ENCODE peak calls at places on chromosomes 16 and 17, in seven cellular contexts. L, S, G, H, Y, P and C are unnamed samples.

GRCh38 chr17:6913608-6914443 is 82.0 kb upstream of the ALOX12 start:
- DNase-seq in L (peak), P (no peak), S (peak), Y (peak), H (peak), G (no peak), C (no peak)

GRCh38 chr17:49931416-49931815 is 37.6 kb upstream of the DLX4 start:
- DNase-seq in P (no peak), G (no peak), Y (no peak), L (no peak), H (no peak), S (no peak), C (no peak)

GRCh38 chr16:31141489-31142108 is 6.1 kb upstream of the PRSS8 start:
- DNase-seq in L (peak), G (peak), S (no peak), H (no peak), Y (no peak), P (peak), C (no peak)

GRCh38 chr17:60554377-60554788 is 28.3 kb upstream of the APPBP2 start:
- DNase-seq in L (peak), P (no peak), S (peak), H (peak), Y (peak), G (peak), C (no peak)

GRCh38 chr17:76646712-76647111 is 3.2 kb upstream of the ST6GALNAC1 start:
- DNase-seq in S (no peak), P (no peak), L (no peak), H (no peak), Y (no peak), G (no peak), C (no peak)

GRCh38 chr17:35540589-35541404 is 3.3 kb upstream of the SLFN12L start:
- DNase-seq in P (no peak), H (no peak), L (peak), S (peak), Y (peak), G (no peak), C (no peak)

GRCh38 chr17:2883544-2884203 is 87.4 kb downstream of the RAP1GAP2 start:
- DNase-seq in S (peak), G (peak), H (peak), Y (peak), P (no peak), L (peak), C (no peak)

GRCh38 chr16:23290189-23291062 is 11.7 kb upstream of the SCNN1B start:
- DNase-seq in H (no peak), L (peak), P (no peak), G (peak), S (no peak), Y (no peak), C (no peak)

GRCh38 chr16:80791411-80791810 is 13.0 kb downstream of the CDYL2 start:
- DNase-seq in S (no peak), L (no peak), P (no peak), G (no peak), H (no peak), Y (peak), C (no peak)

GRCh38 chr17:49715221-49715620 is 7.5 kb upstream of the SLC35B1 start:
- DNase-seq in S (no peak), P (no peak), L (no peak), H (no peak), G (no peak), Y (no peak), C (no peak)

GRCh38 chr17:17824780-17825614 is 11.8 kb downstream of the SREBF1 start:
- DNase-seq in S (no peak), G (no peak), H (no peak), Y (no peak), L (no peak), P (peak), C (no peak)

GRCh38 chr17:13765701-13766100 is 164.0 kb upstream of the HS3ST3A1 start:
- DNase-seq in H (no peak), S (no peak), G (no peak), L (peak), Y (no peak), P (no peak), C (no peak)

GRCh38 chr17:31562447-31562846 is 171.0 kb downstream of the RAB11FIP4 start:
- DNase-seq in Y (no peak), S (no peak), L (no peak), G (no peak), P (no peak), H (no peak), C (no peak)

GRCh38 chr16:4494746-4495490 is 18.7 kb downstream of the HMOX2 start:
- DNase-seq in Y (peak), H (peak), L (peak), G (peak), P (no peak), S (peak), C (no peak)

GRCh38 chr17:74737299-74738050 is 419 bp downstream of the RAB37 start:
- DNase-seq in Y (peak), H (no peak), L (no peak), G (no peak), S (no peak), P (no peak), C (no peak)
- TF ChIP-seq CTCF in Y (no peak), H (peak), L (peak), G (no peak), S (peak), P (peak), C (no peak)

GRCh38 chr17:1153795-1154546 is 25.8 kb downstream of the ABR start:
- DNase-seq in G (peak), S (peak), H (peak), P (no peak), L (no peak), Y (peak), C (no peak)
- H3K4me3 ChIP-seq in G (no peak), S (no peak), H (no peak), P (peak), L (no peak), Y (no peak), C (no peak)

GRCh38 chr17:41697122-41697962 is 8.7 kb downstream of the EIF1 start:
- DNase-seq in L (no peak), P (no peak), G (no peak), H (peak), S (no peak), Y (peak), C (no peak)
- TF ChIP-seq CTCF in L (no peak), P (no peak), G (no peak), H (no peak), S (no peak), Y (no peak), C (no peak)

DNA sequence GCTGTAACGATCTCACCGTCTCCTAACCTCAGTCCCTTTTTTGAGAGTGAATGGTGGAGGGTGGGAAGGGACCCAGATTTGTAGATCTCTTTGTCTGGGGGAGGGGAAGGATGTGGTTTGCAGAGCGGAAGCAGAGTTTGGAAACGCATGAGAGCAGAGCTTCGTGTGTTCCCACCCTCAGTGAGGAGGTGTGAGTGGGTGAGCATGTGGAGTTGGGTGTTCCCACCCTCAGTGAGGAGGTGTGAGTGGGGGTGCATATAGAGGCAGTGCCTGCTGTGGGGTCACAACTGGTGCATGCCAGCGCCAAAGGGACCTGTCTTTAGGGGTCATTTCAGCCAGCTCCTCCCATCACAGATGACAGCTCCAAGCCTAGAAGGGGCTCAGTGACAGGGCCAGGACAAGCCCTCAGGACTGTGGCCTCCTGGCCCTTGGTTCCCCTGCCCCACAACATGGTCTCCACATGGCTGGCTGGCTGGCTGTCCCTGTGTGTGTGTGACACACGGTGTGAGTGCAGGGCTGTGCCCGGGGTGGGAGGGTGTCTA is 1.8 kb upstream of the CISD3 start:
- DNase-seq in L (no peak), G (no peak), H (no peak), S (no peak), P (no peak), Y (no peak), C (no peak)
- H3K4me3 ChIP-seq in L (no peak), G (no peak), H (no peak), S (no peak), P (no peak), Y (no peak), C (no peak)

GRCh38 chr16:67345401-67345800 is 18.8 kb downstream of the LRRC36 start:
- DNase-seq in S (no peak), Y (no peak), H (no peak), L (no peak), G (no peak), P (no peak), C (no peak)

GRCh38 chr16:67346328-67346727 is 19.7 kb downstream of the LRRC36 start:
- DNase-seq in G (peak), P (no peak), S (no peak), Y (no peak), H (no peak), L (peak), C (no peak)

GRCh38 chr16:67349172-67349571 is 22.6 kb downstream of the LRRC36 start:
- DNase-seq in L (peak), Y (peak), G (no peak), S (peak), P (no peak), H (no peak), C (no peak)
- TF ChIP-seq CTCF in L (peak), Y (peak), G (peak), S (peak), P (no peak), H (peak), C (no peak)

GRCh38 chr16:25546781-25547180 is 145.0 kb upstream of the HS3ST4 start:
- DNase-seq in Y (no peak), H (no peak), G (no peak), S (no peak), L (no peak), P (no peak), C (no peak)
- H3K4me3 ChIP-seq in Y (no peak), H (no peak), G (no peak), S (no peak), L (no peak), P (no peak), C (no peak)

GRCh38 chr16:53224932-53225533 is 170.2 kb downstream of the CHD9 start:
- DNase-seq in L (peak), P (no peak), S (no peak), H (no peak), G (no peak), Y (no peak), C (no peak)

GRCh38 chr16:53219795-53220194 is 165.0 kb downstream of the CHD9 start:
- DNase-seq in Y (peak), H (peak), L (peak), G (no peak), P (no peak), S (peak), C (no peak)

GRCh38 chr16:53216798-53217197 is 162.0 kb downstream of the CHD9 start:
- DNase-seq in H (no peak), S (no peak), L (no peak), G (no peak), Y (no peak), P (no peak), C (no peak)

GRCh38 chr16:53220585-53220984 is 165.8 kb downstream of the CHD9 start:
- DNase-seq in H (peak), P (no peak), G (no peak), S (peak), Y (peak), L (no peak), C (no peak)
- TF ChIP-seq CTCF in H (peak), P (peak), G (no peak), S (peak), Y (peak), L (no peak), C (no peak)